ENCODE peak calls at places on chromosomes 7 and 10, in four cellular contexts. One of them, this sample, is unnamed.

GRCh38 chr10:8396675-8397074 is 342.2 kb downstream of the GATA3 start:
- DNase-seq in lower lobe of right lung: no peak
- DNase-seq in HEK293T: no peak
- DNase-seq in astrocyte: peak; percentile 84
- DNase-seq in this sample: no peak

GRCh38 chr10:115606081-115606480 is 512.9 kb downstream of the ATRNL1 start:
- DNase-seq in HEK293T: no peak
- DNase-seq in astrocyte: peak; percentile 46
- DNase-seq in lower lobe of right lung: no peak
- DNase-seq in this sample: no peak

GRCh38 chr7:117021960-117022359 is 68.7 kb downstream of the ST7 start:
- DNase-seq in astrocyte: no peak
- DNase-seq in HEK293T: no peak
- DNase-seq in lower lobe of right lung: no peak
- DNase-seq in this sample: no peak

GRCh38 chr10:60208676-60209269 is 180.9 kb downstream of the ANK3 start:
- DNase-seq in lower lobe of right lung: no peak
- DNase-seq in HEK293T: peak; percentile 20
- DNase-seq in astrocyte: no peak
- DNase-seq in this sample: peak; percentile 13

GRCh38 chr7:132703742-132704141 is 127.5 kb upstream of the PLXNA4 start:
- DNase-seq in HEK293T: no peak
- DNase-seq in astrocyte: no peak
- DNase-seq in lower lobe of right lung: no peak
- DNase-seq in this sample: no peak

GRCh38 chr7:123999698-124000097 is 33.2 kb downstream of the TMEM229A start:
- DNase-seq in lower lobe of right lung: no peak
- DNase-seq in HEK293T: no peak
- DNase-seq in astrocyte: no peak
- DNase-seq in this sample: no peak

GRCh38 chr7:50531928-50532327 is 33.3 kb downstream of the DDC start:
- DNase-seq in HEK293T: no peak
- DNase-seq in lower lobe of right lung: no peak
- DNase-seq in astrocyte: peak; percentile 31
- DNase-seq in this sample: no peak

GRCh38 chr7:90212149-90212495 is 582 bp downstream of the STEAP2 start:
- DNase-seq in lower lobe of right lung: no peak
- DNase-seq in astrocyte: no peak
- DNase-seq in HEK293T: no peak
- DNase-seq in this sample: no peak

GRCh38 chr10:101777085-101777856 is 1.4 kb upstream of the FGF8 start:
- DNase-seq in lower lobe of right lung: no peak
- DNase-seq in astrocyte: no peak
- DNase-seq in HEK293T: peak; percentile 5
- DNase-seq in this sample: peak; percentile 15

GRCh38 chr7:11176922-11177445 is 203.3 kb downstream of the PHF14 start:
- DNase-seq in astrocyte: no peak
- DNase-seq in HEK293T: no peak
- DNase-seq in lower lobe of right lung: no peak
- DNase-seq in this sample: no peak

GRCh38 chr10:13990392-13990805 is 340.3 kb downstream of the FRMD4A start:
- DNase-seq in lower lobe of right lung: no peak
- DNase-seq in HEK293T: no peak
- DNase-seq in astrocyte: no peak
- DNase-seq in this sample: no peak

GRCh38 chr7:44696728-44697127 is 51.9 kb upstream of the ZMIZ2 start:
- DNase-seq in lower lobe of right lung: peak; percentile 21
- DNase-seq in HEK293T: peak; percentile 3
- DNase-seq in astrocyte: no peak
- DNase-seq in this sample: no peak

GRCh38 chr10:34769941-34770340 is 45.2 kb downstream of the PARD3 start:
- DNase-seq in lower lobe of right lung: no peak
- DNase-seq in astrocyte: no peak
- DNase-seq in HEK293T: no peak
- DNase-seq in this sample: no peak

GRCh38 chr7:98993024-98993897 is 114.9 kb downstream of the TRRAP start:
- DNase-seq in lower lobe of right lung: no peak
- DNase-seq in HEK293T: no peak
- DNase-seq in astrocyte: no peak
- DNase-seq in this sample: no peak

GRCh38 chr7:151693140-151693539 is 173.4 kb upstream of the RHEB start:
- DNase-seq in HEK293T: no peak
- DNase-seq in astrocyte: no peak
- DNase-seq in lower lobe of right lung: no peak
- DNase-seq in this sample: no peak

GRCh38 chr10:43348511-43349312 is 22.7 kb upstream of the FXYD4 start:
- DNase-seq in lower lobe of right lung: peak; percentile 89
- DNase-seq in HEK293T: peak; percentile 89
- DNase-seq in astrocyte: peak; percentile 36
- DNase-seq in this sample: peak; percentile 94

GRCh38 chr7:74002474-74003017 is 25.4 kb upstream of the ELN start:
- DNase-seq in lower lobe of right lung: peak; percentile 73
- DNase-seq in HEK293T: no peak
- DNase-seq in astrocyte: peak; percentile 81
- DNase-seq in this sample: peak; percentile 84

GRCh38 chr10:93680414-93681047 is 21.9 kb downstream of the FRA10AC1 start:
- DNase-seq in lower lobe of right lung: no peak
- DNase-seq in HEK293T: peak; percentile 33
- DNase-seq in astrocyte: peak; percentile 4
- DNase-seq in this sample: peak; percentile 13